ENCODE peak calls at places on chromosomes 7 and 10, in four cellular contexts. N is transverse colon; X is RWPE2; B is CD4-positive, alpha-beta T cell. Y is an unnamed sample.

GRCh38 chr7:84529480-84530205 is 335.1 kb upstream of the SEMA3A start:
- DNase-seq in N (no peak), X (no peak), B (no peak), Y (no peak)

GRCh38 chr10:19168584-19168983 is 120.0 kb downstream of the MALRD1 start:
- DNase-seq in N (no peak), X (no peak), B (no peak), Y (no peak)

GRCh38 chr10:28939352-28940157 is 262.2 kb downstream of the BAMBI start:
- DNase-seq in N (peak; percentile 23), X (no peak), B (no peak), Y (no peak)

GRCh38 chr7:151248191-151249033 is at the start of gene SMARCD3:
- DNase-seq in N (peak; percentile 54), X (no peak), B (no peak), Y (peak; percentile 61)

GRCh38 chr10:112490543-112490942 is 43.5 kb downstream of the VTI1A start:
- DNase-seq in N (no peak), X (no peak), B (no peak), Y (no peak)

GRCh38 chr7:28955723-28956607 is 2.2 kb downstream of the TRIL start:
- DNase-seq in N (peak; percentile 88), X (peak; percentile 72), B (no peak), Y (no peak)

GRCh38 chr7:120089968-120090367 is 183.0 kb upstream of the KCND2 start:
- DNase-seq in N (no peak), X (no peak), B (no peak), Y (no peak)

GRCh38 chr10:70272925-70273316 is 10.9 kb downstream of the NPFFR1 start:
- DNase-seq in N (no peak), X (no peak), B (no peak), Y (no peak)

GRCh38 chr7:110685899-110686298 is 405.0 kb upstream of the LRRN3 start:
- DNase-seq in N (no peak), X (no peak), B (no peak), Y (no peak)

GRCh38 chr7:152335900-152336571 is 99.8 kb downstream of the KMT2C start:
- DNase-seq in N (no peak), X (no peak), B (no peak), Y (no peak)

DNA sequence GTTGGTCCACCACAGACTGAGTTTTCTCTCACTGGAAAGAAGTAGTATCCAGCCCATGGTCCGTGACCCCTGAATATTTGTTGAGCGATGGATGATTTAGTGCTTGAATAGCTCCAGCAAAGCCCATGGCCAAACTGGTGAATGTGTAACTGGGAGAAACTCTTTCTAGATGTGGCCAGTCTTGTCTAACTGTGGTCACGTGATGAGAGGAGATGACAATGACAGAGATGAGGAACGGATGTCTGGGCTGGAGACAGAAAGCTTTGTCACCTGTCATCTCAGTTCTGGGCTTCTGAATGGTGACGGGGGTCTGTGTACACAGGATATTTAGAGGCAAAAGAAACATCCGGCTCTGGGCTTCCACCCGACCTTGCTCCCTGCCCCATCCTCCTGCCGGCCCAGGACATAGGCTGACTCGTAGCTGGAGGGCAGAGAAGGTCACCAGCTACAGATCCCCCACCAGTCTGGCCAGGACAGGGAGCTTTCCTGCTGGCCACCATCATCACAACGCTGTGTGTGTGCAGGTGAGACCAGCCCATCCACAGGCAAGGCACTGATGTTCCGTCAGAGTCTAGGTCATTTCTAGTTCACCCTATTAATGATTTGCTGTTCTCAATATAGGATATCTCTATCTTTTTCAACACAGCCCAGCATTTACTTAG is 152.5 kb upstream of the TNS3 start:
- DNase-seq in N (no peak), X (no peak), B (no peak), Y (no peak)
- H3K27ac ChIP-seq in N (no peak overlapping the region), X (no peak overlapping the region), B (no peak overlapping the region), Y (no peak overlapping the region)

GRCh38 chr7:114358911-114359310 is 55.7 kb upstream of the FOXP2 start:
- DNase-seq in N (no peak), X (no peak), B (no peak), Y (no peak)
- H3K27ac ChIP-seq in N (no peak overlapping the region), X (no peak overlapping the region), B (no peak overlapping the region), Y (no peak overlapping the region)

DNA sequence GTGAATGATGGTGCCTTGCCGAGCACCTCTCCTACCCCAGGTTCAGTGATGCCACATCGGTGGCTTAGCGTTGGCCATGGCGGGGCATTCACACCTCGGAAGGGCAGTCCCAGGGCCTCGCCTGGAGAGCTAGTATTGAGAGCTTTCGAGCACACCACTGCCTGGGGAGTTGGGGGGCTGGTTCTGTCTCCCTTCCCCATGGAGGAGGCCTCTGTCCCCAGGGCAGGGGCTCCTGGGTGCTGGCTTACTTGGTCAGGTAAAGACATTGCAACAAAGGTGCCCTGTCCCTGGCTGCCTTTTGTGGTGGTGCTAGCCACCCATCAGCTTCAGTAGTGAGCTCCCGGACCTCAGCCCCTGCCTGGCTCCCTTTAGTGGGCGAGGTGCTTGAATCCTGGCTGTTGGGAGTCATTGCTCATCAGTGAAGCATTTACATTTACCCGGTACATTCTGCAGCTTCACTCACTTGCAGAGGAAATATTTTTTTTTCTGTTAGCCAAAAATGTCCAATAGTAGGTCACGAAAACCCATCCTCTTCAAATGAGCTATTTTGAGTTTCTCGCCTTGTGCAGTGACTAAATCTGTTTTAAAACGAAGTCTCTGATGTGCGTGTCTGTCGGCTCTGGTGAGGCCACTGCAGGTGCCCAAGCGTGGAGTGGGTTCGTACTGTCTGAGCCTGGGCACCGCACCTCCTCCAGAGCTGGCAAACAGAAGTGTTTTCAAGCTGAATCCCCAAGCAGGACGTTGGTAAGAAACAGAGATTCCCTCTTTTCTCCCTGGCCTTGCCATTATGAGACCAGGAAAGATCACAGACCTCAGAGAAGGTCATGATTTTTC is 95.5 kb downstream of the INPP5A start:
- DNase-seq in N (no peak), X (peak; percentile 44), B (no peak), Y (no peak)
- H3K27ac ChIP-seq in N (peak overlapping the region; percentile 95), X (no peak overlapping the region), B (no peak overlapping the region), Y (peak overlapping the region; percentile 81)

GRCh38 chr7:139725077-139725476 is 52.7 kb downstream of the HIPK2 start:
- DNase-seq in N (peak; percentile 32), X (no peak), B (no peak), Y (no peak)
- H3K27ac ChIP-seq in N (peak overlapping the region; percentile 63), X (peak overlapping the region; percentile 89), B (no peak overlapping the region), Y (no peak overlapping the region)

DNA sequence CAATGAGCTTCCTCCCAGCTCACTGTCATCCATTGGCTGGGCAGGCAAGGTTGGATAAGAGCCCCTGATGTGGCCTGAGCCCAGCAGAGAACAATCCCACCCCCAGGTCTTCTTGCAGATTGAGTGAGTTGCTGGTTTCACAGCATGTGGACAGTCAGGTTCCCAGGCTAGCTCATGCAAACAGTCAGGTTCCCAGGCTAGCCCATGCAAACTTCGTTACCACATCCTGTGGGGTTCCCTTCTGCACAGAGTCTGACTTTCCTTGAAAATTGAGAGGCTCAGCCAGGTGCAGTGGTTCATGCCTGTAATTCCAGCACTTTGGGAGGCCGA is 67.1 kb downstream of the TMEM130 start:
- DNase-seq in N (no peak), X (no peak), B (no peak), Y (no peak)
- H3K27ac ChIP-seq in N (no peak overlapping the region), X (no peak overlapping the region), B (no peak overlapping the region), Y (no peak overlapping the region)

DNA sequence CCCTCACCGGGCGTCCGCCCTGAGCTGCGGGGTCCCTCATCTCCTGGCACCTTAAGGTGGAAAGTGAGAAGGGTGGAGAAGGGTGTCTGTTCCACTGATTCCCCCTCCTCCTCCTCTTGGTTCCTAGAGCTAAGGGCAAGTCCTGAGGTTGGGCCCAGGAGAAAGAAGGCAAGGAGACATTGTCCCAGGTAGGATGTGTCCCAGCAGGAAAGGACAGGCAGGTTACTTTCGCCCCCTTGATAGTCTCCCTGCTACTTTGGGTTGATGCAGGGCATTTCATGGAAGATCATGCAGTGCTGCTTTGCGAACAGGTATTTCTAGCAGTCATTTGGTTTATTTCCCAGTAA is 582 bp downstream of the STEAP2 start:
- DNase-seq in N (no peak), X (no peak), B (no peak), Y (no peak)
- H3K27ac ChIP-seq in N (peak overlapping the region; percentile 89), X (no peak overlapping the region), B (no peak overlapping the region), Y (peak overlapping the region; percentile 86)

GRCh38 chr10:11551915-11552602 is 59.4 kb downstream of the USP6NL start:
- DNase-seq in N (no peak), X (no peak), B (no peak), Y (no peak)
- H3K27ac ChIP-seq in N (no peak overlapping the region), X (peak overlapping the region; percentile 78), B (no peak overlapping the region), Y (no peak overlapping the region)

DNA sequence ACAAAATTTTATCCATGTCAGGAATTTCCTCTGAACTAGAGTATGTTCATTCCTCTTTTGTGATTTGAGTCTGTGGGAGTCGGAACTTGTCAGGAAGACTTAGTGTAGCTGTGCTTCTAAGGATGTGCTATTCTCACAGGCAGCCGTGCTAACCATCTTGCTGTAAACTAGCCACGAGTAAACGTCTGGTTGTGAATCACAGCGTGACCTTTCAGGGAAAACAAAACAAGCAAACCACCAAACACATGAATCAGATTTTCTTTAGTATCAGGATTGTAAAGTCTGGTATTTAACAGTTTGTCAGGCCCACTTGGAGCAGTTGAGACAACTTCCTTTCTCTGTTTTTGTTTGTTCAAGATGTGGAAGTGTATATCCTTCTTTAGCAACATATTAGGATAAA is 32.0 kb downstream of the AUTS2 start:
- DNase-seq in N (no peak), X (no peak), B (no peak), Y (no peak)
- H3K27ac ChIP-seq in N (no peak overlapping the region), X (no peak overlapping the region), B (no peak overlapping the region), Y (no peak overlapping the region)

Y was measured in caudate nucleus.